ENCODE peak calls at places on chromosomes 4 and X, in four cellular contexts. T, J, Y and N are unnamed samples.

GRCh38 chr4:107034982-107035710 is 967 bp downstream of the DKK2 start:
- DNase-seq in J (no peak), Y (no peak), T (peak), N (no peak)

GRCh38 chr4:136812100-136812880 is 720.0 kb downstream of the PCDH18 start:
- DNase-seq in J (no peak), Y (no peak), T (peak), N (no peak)

GRCh38 chrX:20596856-20597255 is 330.1 kb upstream of the RPS6KA3 start:
- DNase-seq in J (no peak), Y (no peak), T (no peak), N (no peak)

GRCh38 chrX:35726176-35726575 is 72.0 kb upstream of the MAGEB16 start:
- DNase-seq in Y (peak), J (peak), T (no peak), N (peak)

GRCh38 chr4:170400346-170400745 is 310.6 kb upstream of the AADAT start:
- DNase-seq in Y (no peak), T (no peak), J (no peak), N (peak)

GRCh38 chr4:82519776-82520175 is 42.0 kb downstream of the TMEM150C start:
- DNase-seq in T (no peak), J (no peak), Y (no peak), N (no peak)

GRCh38 chrX:150163181-150163930 is 199.8 kb upstream of the MAMLD1 start:
- DNase-seq in T (no peak), Y (no peak), J (no peak), N (no peak)

GRCh38 chr4:62970846-62971245 is 1438.4 kb downstream of the TECRL start:
- DNase-seq in Y (no peak), T (no peak), J (no peak), N (no peak)

GRCh38 chr4:55068522-55068921 is 56.9 kb downstream of the KDR start:
- DNase-seq in Y (no peak), J (no peak), T (no peak), N (no peak)

GRCh38 chr4:126441173-126441810 is 1126.5 kb downstream of the FAT4 start:
- DNase-seq in J (no peak), T (no peak), Y (no peak), N (no peak)

GRCh38 chrX:39767446-39767845 is 330.3 kb downstream of the BCOR start:
- DNase-seq in T (no peak), Y (no peak), J (no peak), N (no peak)

GRCh38 chr4:112093636-112094202 is 51.5 kb upstream of the FAM241A start:
- DNase-seq in Y (no peak), J (peak), T (no peak), N (no peak)

GRCh38 chr4:186258216-186258811 is 7.7 kb upstream of the F11 start:
- DNase-seq in T (no peak), J (no peak), Y (no peak), N (no peak)

GRCh38 chr4:30756553-30756952 is 36.4 kb downstream of the PCDH7 start:
- DNase-seq in Y (no peak), T (no peak), J (no peak), N (no peak)

GRCh38 chr4:3514806-3515421 is 17.3 kb downstream of the LRPAP1 start:
- DNase-seq in J (peak), T (peak), Y (no peak), N (no peak)

GRCh38 chr4:73721419-73721818 is 18.9 kb upstream of the CXCL8 start:
- DNase-seq in Y (no peak), J (no peak), T (no peak), N (no peak)

GRCh38 chrX:100447563-100448397 is 37.7 kb upstream of the PCDH19 start:
- DNase-seq in J (peak), Y (peak), T (no peak), N (peak)

GRCh38 chr4:31647776-31648175 is 927.6 kb downstream of the PCDH7 start:
- DNase-seq in Y (no peak), J (no peak), T (no peak), N (peak)

GRCh38 chr4:107391630-107392028 is 328.4 kb downstream of the PAPSS1 start:
- DNase-seq in Y (no peak), T (no peak), J (no peak), N (no peak)

GRCh38 chr4:64465263-64465662 is 56.0 kb upstream of the TECRL start:
- DNase-seq in Y (no peak), J (no peak), T (no peak), N (no peak)

GRCh38 chr4:31235961-31236360 is 515.8 kb downstream of the PCDH7 start:
- DNase-seq in T (no peak), Y (no peak), J (no peak), N (no peak)